ENCODE peak calls at places on chromosomes 5 and 9, in four cellular contexts. B is fibroblast of villous mesenchyme; N is stimulated activated CD4-positive, alpha-beta T cell treated with anti-CD3 and anti-CD28 coated beads, Interleukin-4, amount 100 ng/mL, for 4 hours; A is HFF-Myc. W is an unnamed sample.
A peak's percentile ranks its signal among the peaks of the same experiment; 100 is the strongest.

GRCh38 chr9:122122903-122123632 is 30.0 kb upstream of the TTLL11 start:
- DNase-seq in N (peak; percentile 71), B (peak; percentile 68), A (peak; percentile 33), W (peak; percentile 54)

GRCh38 chr5:9722826-9723225 is 92.7 kb upstream of the TAS2R1 start:
- DNase-seq in B (no peak), A (no peak), N (no peak), W (no peak)

GRCh38 chr5:142821733-142822487 is 51.7 kb downstream of the ARHGAP26 start:
- DNase-seq in B (peak; percentile 71), N (no peak), A (peak; percentile 40), W (no peak)

GRCh38 chr9:68575821-68576220 is 35.1 kb upstream of the TMEM252 start:
- DNase-seq in B (no peak), N (no peak), A (no peak), W (no peak)

GRCh38 chr9:38683336-38683735 is 36.6 kb downstream of the FAM240B start:
- DNase-seq in B (no peak), A (no peak), N (no peak), W (no peak)

GRCh38 chr5:176774216-176775171 is 35.9 kb upstream of the UNC5A start:
- DNase-seq in N (no peak), A (no peak), B (no peak), W (no peak)

GRCh38 chr5:34007116-34007674 is 655 bp downstream of the AMACR start:
- DNase-seq in A (no peak), B (no peak), N (no peak), W (no peak)

GRCh38 chr9:105554042-105554441 is 3.9 kb upstream of the FKTN start:
- DNase-seq in N (no peak), A (no peak), B (no peak), W (no peak)

GRCh38 chr5:172565931-172566665 is 75.0 kb upstream of the NEURL1B start:
- DNase-seq in A (no peak), N (no peak), B (no peak), W (no peak)

GRCh38 chr9:93132287-93132927 is 1.6 kb downstream of the NINJ1 start:
- DNase-seq in N (no peak), B (peak; percentile 70), A (no peak), W (no peak)

GRCh38 chr9:123225374-123225813 is 43.0 kb downstream of the STRBP start:
- DNase-seq in N (peak; percentile 31), A (peak; percentile 75), B (peak; percentile 71), W (peak; percentile 36)

GRCh38 chr5:130963798-130964197 is 201.3 kb downstream of the HINT1 start:
- DNase-seq in N (no peak), A (no peak), B (no peak), W (no peak)

GRCh38 chr5:28398185-28398584 is 1359.8 kb upstream of the CDH9 start:
- DNase-seq in A (no peak), B (no peak), N (no peak), W (no peak)

GRCh38 chr9:13266172-13266571 is 13.3 kb downstream of the MPDZ start:
- DNase-seq in N (no peak), B (peak; percentile 70), A (no peak), W (no peak)

GRCh38 chr5:149363936-149364335 is 6.1 kb downstream of the PCYOX1L start:
- DNase-seq in N (no peak), A (no peak), B (no peak), W (no peak)

GRCh38 chr5:15499528-15500325 is at the start of gene FBXL7:
- DNase-seq in A (no peak), N (no peak), B (peak; percentile 77), W (no peak)

GRCh38 chr5:39284552-39284951 is 65.2 kb upstream of the FYB1 start:
- DNase-seq in A (no peak), N (no peak), B (no peak), W (no peak)

GRCh38 chr9:134221273-134222017 is 57.1 kb upstream of the RNU6ATAC start:
- DNase-seq in A (no peak), B (no peak), N (no peak), W (no peak)

GRCh38 chr9:34085581-34086500 is 37.2 kb upstream of the UBAP2 start:
- DNase-seq in A (no peak), B (no peak), N (no peak), W (no peak)

GRCh38 chr5:41856644-41857491 is 13.4 kb downstream of the OXCT1 start:
- DNase-seq in B (peak; percentile 77), A (no peak), N (peak; percentile 13), W (peak; percentile 2)

GRCh38 chr5:65483474-65484346 is 2.0 kb upstream of the ADAMTS6 start:
- DNase-seq in N (no peak), A (no peak), B (peak; percentile 85), W (no peak)

GRCh38 chr9:133147412-133148271 is 16.1 kb downstream of the GBGT1 start:
- DNase-seq in B (peak; percentile 58), N (peak; percentile 79), A (peak; percentile 37), W (peak; percentile 70)

GRCh38 chr5:4976918-4977317 is 163.2 kb upstream of the ADAMTS16 start:
- DNase-seq in A (no peak), N (no peak), B (no peak), W (no peak)

GRCh38 chr9:17699615-17700315 is 120.9 kb downstream of the SH3GL2 start:
- DNase-seq in A (no peak), N (no peak), B (no peak), W (no peak)

GRCh38 chr5:136040746-136041415 is 12.1 kb downstream of the TGFBI start:
- DNase-seq in A (no peak), B (no peak), N (no peak), W (no peak)

GRCh38 chr9:121743441-121744001 is 92.1 kb downstream of the DAB2IP start:
- DNase-seq in A (peak; percentile 73), N (no peak), B (peak; percentile 92), W (no peak)

W was measured in activated T-helper 9 cell treated with anti-CD3 and anti-CD28 coated beads, Interleukin-2, amount 50 U/mL, for 16 hours.